ENCODE peak calls at places on chromosomes 1 and 21, in four cellular contexts. One of them, this sample, is unnamed.

GRCh38 chr1:31855038-31855845 is 39.4 kb upstream of the SPOCD1 start:
- DNase-seq in NCI-H1092: no peak
- DNase-seq in thyroid gland: no peak
- DNase-seq in CD4-positive, CD25-positive, alpha-beta regulatory T cell: peak; percentile 20
- DNase-seq in this sample: no peak

GRCh38 chr1:100988121-100988520 is 37.5 kb downstream of the DPH5 start:
- DNase-seq in NCI-H1092: no peak
- DNase-seq in thyroid gland: no peak
- DNase-seq in CD4-positive, CD25-positive, alpha-beta regulatory T cell: no peak
- DNase-seq in this sample: no peak

GRCh38 chr1:163231385-163231784 is 28.7 kb upstream of the RGS5 start:
- DNase-seq in NCI-H1092: no peak
- DNase-seq in thyroid gland: no peak
- DNase-seq in CD4-positive, CD25-positive, alpha-beta regulatory T cell: no peak
- DNase-seq in this sample: no peak

GRCh38 chr1:218546314-218546713 is 201.2 kb downstream of the TGFB2 start:
- DNase-seq in NCI-H1092: no peak
- DNase-seq in thyroid gland: no peak
- DNase-seq in CD4-positive, CD25-positive, alpha-beta regulatory T cell: no peak
- DNase-seq in this sample: no peak

GRCh38 chr1:77986810-77987209 is 7.9 kb upstream of the FUBP1 start:
- DNase-seq in NCI-H1092: no peak
- DNase-seq in thyroid gland: no peak
- DNase-seq in CD4-positive, CD25-positive, alpha-beta regulatory T cell: no peak
- DNase-seq in this sample: no peak

GRCh38 chr1:160108888-160109662 is 6.5 kb upstream of the ATP1A2 start:
- DNase-seq in NCI-H1092: no peak
- DNase-seq in thyroid gland: peak; percentile 26
- DNase-seq in CD4-positive, CD25-positive, alpha-beta regulatory T cell: peak; percentile 58
- DNase-seq in this sample: peak; percentile 55

GRCh38 chr1:113648478-113648877 is 110.8 kb downstream of the PHTF1 start:
- DNase-seq in NCI-H1092: no peak
- DNase-seq in thyroid gland: no peak
- DNase-seq in CD4-positive, CD25-positive, alpha-beta regulatory T cell: no peak
- DNase-seq in this sample: no peak

GRCh38 chr1:25651824-25652741 is 35.5 kb downstream of the MAN1C1 start:
- DNase-seq in NCI-H1092: no peak
- DNase-seq in thyroid gland: peak; percentile 36
- DNase-seq in CD4-positive, CD25-positive, alpha-beta regulatory T cell: no peak
- DNase-seq in this sample: no peak

GRCh38 chr1:42081475-42081874 is 71.7 kb upstream of the GUCA2B start:
- DNase-seq in NCI-H1092: no peak
- DNase-seq in thyroid gland: peak; percentile 11
- DNase-seq in CD4-positive, CD25-positive, alpha-beta regulatory T cell: no peak
- DNase-seq in this sample: no peak

GRCh38 chr1:116218922-116219321 is 107.7 kb downstream of the MAB21L3 start:
- DNase-seq in NCI-H1092: no peak
- DNase-seq in thyroid gland: no peak
- DNase-seq in CD4-positive, CD25-positive, alpha-beta regulatory T cell: no peak
- DNase-seq in this sample: no peak

GRCh38 chr1:96352733-96353132 is 368.9 kb upstream of the PTBP2 start:
- DNase-seq in NCI-H1092: no peak
- DNase-seq in thyroid gland: no peak
- DNase-seq in CD4-positive, CD25-positive, alpha-beta regulatory T cell: no peak
- DNase-seq in this sample: no peak

GRCh38 chr1:61157420-61157987 is 75.1 kb downstream of the NFIA start:
- DNase-seq in NCI-H1092: no peak
- DNase-seq in thyroid gland: no peak
- DNase-seq in CD4-positive, CD25-positive, alpha-beta regulatory T cell: peak; percentile 2
- DNase-seq in this sample: no peak

GRCh38 chr1:80047791-80048190 is 1041.3 kb upstream of the ADGRL4 start:
- DNase-seq in NCI-H1092: no peak
- DNase-seq in thyroid gland: no peak
- DNase-seq in CD4-positive, CD25-positive, alpha-beta regulatory T cell: no peak
- DNase-seq in this sample: no peak

GRCh38 chr1:23483327-23484252 is at the start of gene ASAP3:
- DNase-seq in NCI-H1092: no peak
- DNase-seq in thyroid gland: peak; percentile 64
- DNase-seq in CD4-positive, CD25-positive, alpha-beta regulatory T cell: peak; percentile 29
- DNase-seq in this sample: no peak

GRCh38 chr1:13451399-13451965 is 41.2 kb downstream of the PRAMEF20 start:
- DNase-seq in NCI-H1092: no peak
- DNase-seq in thyroid gland: no peak
- DNase-seq in CD4-positive, CD25-positive, alpha-beta regulatory T cell: no peak
- DNase-seq in this sample: no peak

GRCh38 chr1:187078916-187079315 is 250.2 kb downstream of the PLA2G4A start:
- DNase-seq in NCI-H1092: no peak
- DNase-seq in thyroid gland: no peak
- DNase-seq in CD4-positive, CD25-positive, alpha-beta regulatory T cell: no peak
- DNase-seq in this sample: no peak

GRCh38 chr1:7948950-7949349 is 8.3 kb upstream of the TNFRSF9 start:
- DNase-seq in NCI-H1092: no peak
- DNase-seq in thyroid gland: no peak
- DNase-seq in CD4-positive, CD25-positive, alpha-beta regulatory T cell: peak; percentile 94
- DNase-seq in this sample: no peak

GRCh38 chr1:53321776-53322602 is 5.9 kb downstream of the LRP8 start:
- DNase-seq in NCI-H1092: no peak
- DNase-seq in thyroid gland: no peak
- DNase-seq in CD4-positive, CD25-positive, alpha-beta regulatory T cell: no peak
- DNase-seq in this sample: no peak

GRCh38 chr1:109994654-109995053 is 10.1 kb downstream of the AHCYL1 start:
- DNase-seq in NCI-H1092: no peak
- DNase-seq in thyroid gland: no peak
- DNase-seq in CD4-positive, CD25-positive, alpha-beta regulatory T cell: no peak
- DNase-seq in this sample: no peak

GRCh38 chr1:78650114-78650513 is 483 bp downstream of the IFI44 start:
- DNase-seq in NCI-H1092: no peak
- DNase-seq in thyroid gland: no peak
- DNase-seq in CD4-positive, CD25-positive, alpha-beta regulatory T cell: peak; percentile 10
- DNase-seq in this sample: no peak

GRCh38 chr21:46111193-46111571 is 13.3 kb downstream of the COL6A2 start:
- DNase-seq in NCI-H1092: no peak
- DNase-seq in thyroid gland: peak; percentile 1
- DNase-seq in CD4-positive, CD25-positive, alpha-beta regulatory T cell: no peak
- DNase-seq in this sample: no peak

GRCh38 chr1:236741757-236742156 is 53.3 kb upstream of the MTR start:
- DNase-seq in NCI-H1092: no peak
- DNase-seq in thyroid gland: no peak
- DNase-seq in CD4-positive, CD25-positive, alpha-beta regulatory T cell: no peak
- DNase-seq in this sample: no peak

GRCh38 chr1:63326473-63327380 is 4.4 kb downstream of the FOXD3 start:
- DNase-seq in NCI-H1092: no peak
- DNase-seq in thyroid gland: no peak
- DNase-seq in CD4-positive, CD25-positive, alpha-beta regulatory T cell: peak; percentile 18
- DNase-seq in this sample: no peak

GRCh38 chr1:41741244-41741643 is 177.5 kb downstream of the HIVEP3 start:
- DNase-seq in NCI-H1092: no peak
- DNase-seq in thyroid gland: no peak
- DNase-seq in CD4-positive, CD25-positive, alpha-beta regulatory T cell: no peak
- DNase-seq in this sample: no peak

GRCh38 chr21:31733521-31734149 is 1.7 kb upstream of the SCAF4 start:
- DNase-seq in NCI-H1092: no peak
- DNase-seq in thyroid gland: no peak
- DNase-seq in CD4-positive, CD25-positive, alpha-beta regulatory T cell: no peak
- DNase-seq in this sample: peak; percentile 30

GRCh38 chr1:2519029-2519685 is 7.2 kb downstream of the PANK4 start:
- DNase-seq in NCI-H1092: no peak
- DNase-seq in thyroid gland: no peak
- DNase-seq in CD4-positive, CD25-positive, alpha-beta regulatory T cell: no peak
- DNase-seq in this sample: no peak

GRCh38 chr1:150302338-150302737 is 8.7 kb downstream of the MRPS21 start:
- DNase-seq in NCI-H1092: no peak
- DNase-seq in thyroid gland: no peak
- DNase-seq in CD4-positive, CD25-positive, alpha-beta regulatory T cell: no peak
- DNase-seq in this sample: no peak

GRCh38 chr1:17841944-17842343 is 86.8 kb downstream of the ACTL8 start:
- DNase-seq in NCI-H1092: no peak
- DNase-seq in thyroid gland: no peak
- DNase-seq in CD4-positive, CD25-positive, alpha-beta regulatory T cell: no peak
- DNase-seq in this sample: no peak

GRCh38 chr1:229579101-229579651 is 20.7 kb upstream of the ABCB10 start:
- DNase-seq in NCI-H1092: peak; percentile 88
- DNase-seq in thyroid gland: peak; percentile 13
- DNase-seq in CD4-positive, CD25-positive, alpha-beta regulatory T cell: no peak
- DNase-seq in this sample: peak; percentile 26

GRCh38 chr1:77018386-77019156 is 151.3 kb downstream of the ST6GALNAC5 start:
- DNase-seq in NCI-H1092: no peak
- DNase-seq in thyroid gland: no peak
- DNase-seq in CD4-positive, CD25-positive, alpha-beta regulatory T cell: no peak
- DNase-seq in this sample: no peak

GRCh38 chr1:64499966-64500365 is 30.0 kb downstream of the CACHD1 start:
- DNase-seq in NCI-H1092: no peak
- DNase-seq in thyroid gland: no peak
- DNase-seq in CD4-positive, CD25-positive, alpha-beta regulatory T cell: peak; percentile 23
- DNase-seq in this sample: no peak

GRCh38 chr21:35216966-35217365 is 167.9 kb upstream of the RUNX1 start:
- DNase-seq in NCI-H1092: no peak
- DNase-seq in thyroid gland: no peak
- DNase-seq in CD4-positive, CD25-positive, alpha-beta regulatory T cell: no peak
- DNase-seq in this sample: no peak

GRCh38 chr1:150383629-150384318 is 19.8 kb downstream of the RPRD2 start:
- DNase-seq in NCI-H1092: no peak
- DNase-seq in thyroid gland: no peak
- DNase-seq in CD4-positive, CD25-positive, alpha-beta regulatory T cell: no peak
- DNase-seq in this sample: no peak

GRCh38 chr1:241413974-241414373 is 57.0 kb upstream of the RGS7 start:
- DNase-seq in NCI-H1092: no peak
- DNase-seq in thyroid gland: no peak
- DNase-seq in CD4-positive, CD25-positive, alpha-beta regulatory T cell: no peak
- DNase-seq in this sample: no peak

GRCh38 chr1:92759361-92759760 is 25.5 kb downstream of the EVI5 start:
- DNase-seq in NCI-H1092: no peak
- DNase-seq in thyroid gland: no peak
- DNase-seq in CD4-positive, CD25-positive, alpha-beta regulatory T cell: no peak
- DNase-seq in this sample: no peak

GRCh38 chr1:70627910-70628309 is 216.8 kb downstream of the CTH start:
- DNase-seq in NCI-H1092: no peak
- DNase-seq in thyroid gland: no peak
- DNase-seq in CD4-positive, CD25-positive, alpha-beta regulatory T cell: no peak
- DNase-seq in this sample: no peak

GRCh38 chr1:51316764-51317120 is 13.6 kb downstream of the TTC39A start:
- DNase-seq in NCI-H1092: no peak
- DNase-seq in thyroid gland: no peak
- DNase-seq in CD4-positive, CD25-positive, alpha-beta regulatory T cell: no peak
- DNase-seq in this sample: no peak

GRCh38 chr1:75265792-75266191 is 131.6 kb downstream of the LHX8 start:
- DNase-seq in NCI-H1092: peak; percentile 6
- DNase-seq in thyroid gland: no peak
- DNase-seq in CD4-positive, CD25-positive, alpha-beta regulatory T cell: peak; percentile 27
- DNase-seq in this sample: peak; percentile 8

This sample was measured in germinal center.